ENCODE peak calls at places on chromosome 11, in nine cellular contexts. One of them, this sample, is unnamed.

GRCh38 chr11:22657101-22657694 is 9.2 kb upstream of the GAS2 start:
- DNase-seq in A549: no peak
- DNase-seq in GM23338: peak; percentile 35
- DNase-seq in body of pancreas: no peak
- DNase-seq in dorsolateral prefrontal cortex: no peak
- DNase-seq in left ventricle myocardium inferior: no peak
- DNase-seq in coronary artery: no peak
- DNase-seq in cardiac muscle cell: peak; percentile 30
- DNase-seq in colonic mucosa: no peak
- DNase-seq in this sample: no peak

GRCh38 chr11:67279589-67280340 is 9.3 kb upstream of the ANKRD13D start:
- DNase-seq in body of pancreas: no peak
- DNase-seq in dorsolateral prefrontal cortex: no peak
- DNase-seq in A549: no peak
- DNase-seq in left ventricle myocardium inferior: no peak
- DNase-seq in GM23338: no peak
- DNase-seq in coronary artery: no peak
- DNase-seq in colonic mucosa: no peak
- DNase-seq in cardiac muscle cell: no peak
- DNase-seq in this sample: no peak

GRCh38 chr11:92211576-92212167 is 12.9 kb upstream of the FAT3 start:
- DNase-seq in body of pancreas: peak; percentile 11
- DNase-seq in left ventricle myocardium inferior: no peak
- DNase-seq in cardiac muscle cell: peak; percentile 61
- DNase-seq in colonic mucosa: no peak
- DNase-seq in GM23338: peak; percentile 63
- DNase-seq in coronary artery: no peak
- DNase-seq in A549: peak; percentile 59
- DNase-seq in dorsolateral prefrontal cortex: peak; percentile 60
- DNase-seq in this sample: peak; percentile 19

GRCh38 chr11:1226981-1227550 is 4.2 kb downstream of the MUC5B start:
- DNase-seq in left ventricle myocardium inferior: no peak
- DNase-seq in A549: peak; percentile 40
- DNase-seq in coronary artery: no peak
- DNase-seq in colonic mucosa: peak; percentile 30
- DNase-seq in dorsolateral prefrontal cortex: no peak
- DNase-seq in GM23338: peak; percentile 71
- DNase-seq in cardiac muscle cell: no peak
- DNase-seq in body of pancreas: no peak
- DNase-seq in this sample: no peak

GRCh38 chr11:35617687-35618496 is at the start of gene FJX1:
- DNase-seq in dorsolateral prefrontal cortex: peak; percentile 36
- DNase-seq in GM23338: peak; percentile 90
- DNase-seq in left ventricle myocardium inferior: peak; percentile 57
- DNase-seq in cardiac muscle cell: peak; percentile 75
- DNase-seq in body of pancreas: peak; percentile 40
- DNase-seq in coronary artery: peak; percentile 79
- DNase-seq in A549: peak; percentile 83
- DNase-seq in colonic mucosa: peak; percentile 21
- DNase-seq in this sample: peak; percentile 23

GRCh38 chr11:108958446-108959123 is 293.7 kb downstream of the DDX10 start:
- DNase-seq in dorsolateral prefrontal cortex: no peak
- DNase-seq in GM23338: no peak
- DNase-seq in colonic mucosa: no peak
- DNase-seq in cardiac muscle cell: no peak
- DNase-seq in coronary artery: no peak
- DNase-seq in left ventricle myocardium inferior: no peak
- DNase-seq in A549: peak; percentile 29
- DNase-seq in body of pancreas: no peak
- DNase-seq in this sample: no peak

GRCh38 chr11:95655544-95655943 is 134.0 kb downstream of the FAM76B start:
- DNase-seq in dorsolateral prefrontal cortex: no peak
- DNase-seq in A549: no peak
- DNase-seq in colonic mucosa: no peak
- DNase-seq in body of pancreas: no peak
- DNase-seq in coronary artery: no peak
- DNase-seq in left ventricle myocardium inferior: no peak
- DNase-seq in cardiac muscle cell: no peak
- DNase-seq in GM23338: no peak
- DNase-seq in this sample: no peak

GRCh38 chr11:73314121-73314948 is 6.3 kb downstream of the ARHGEF17 start:
- DNase-seq in GM23338: peak; percentile 50
- DNase-seq in coronary artery: no peak
- DNase-seq in left ventricle myocardium inferior: peak; percentile 49
- DNase-seq in colonic mucosa: no peak
- DNase-seq in A549: peak; percentile 30
- DNase-seq in dorsolateral prefrontal cortex: peak; percentile 79
- DNase-seq in body of pancreas: no peak
- DNase-seq in cardiac muscle cell: peak; percentile 81
- DNase-seq in this sample: no peak

GRCh38 chr11:47328449-47329390 is 23.8 kb downstream of the MYBPC3 start:
- DNase-seq in colonic mucosa: no peak
- DNase-seq in dorsolateral prefrontal cortex: no peak
- DNase-seq in cardiac muscle cell: no peak
- DNase-seq in coronary artery: peak; percentile 64
- DNase-seq in A549: no peak
- DNase-seq in left ventricle myocardium inferior: no peak
- DNase-seq in GM23338: no peak
- DNase-seq in body of pancreas: no peak
- DNase-seq in this sample: no peak

GRCh38 chr11:8608646-8609045 is 14.6 kb upstream of the STK33 start:
- DNase-seq in dorsolateral prefrontal cortex: no peak
- DNase-seq in cardiac muscle cell: no peak
- DNase-seq in coronary artery: peak; percentile 1
- DNase-seq in GM23338: no peak
- DNase-seq in A549: no peak
- DNase-seq in left ventricle myocardium inferior: no peak
- DNase-seq in colonic mucosa: no peak
- DNase-seq in body of pancreas: no peak
- DNase-seq in this sample: no peak

GRCh38 chr11:7892059-7892699 is 38.9 kb downstream of the OR10A6 start:
- DNase-seq in coronary artery: no peak
- DNase-seq in colonic mucosa: no peak
- DNase-seq in A549: no peak
- DNase-seq in body of pancreas: no peak
- DNase-seq in dorsolateral prefrontal cortex: no peak
- DNase-seq in cardiac muscle cell: no peak
- DNase-seq in left ventricle myocardium inferior: no peak
- DNase-seq in GM23338: no peak
- DNase-seq in this sample: no peak

GRCh38 chr11:121464352-121464946 is 11.7 kb upstream of the SORL1-AS1 start:
- DNase-seq in body of pancreas: peak; percentile 22
- DNase-seq in dorsolateral prefrontal cortex: peak; percentile 84
- DNase-seq in left ventricle myocardium inferior: peak; percentile 64
- DNase-seq in coronary artery: peak; percentile 83
- DNase-seq in colonic mucosa: no peak
- DNase-seq in A549: peak; percentile 49
- DNase-seq in cardiac muscle cell: peak; percentile 57
- DNase-seq in GM23338: no peak
- DNase-seq in this sample: peak; percentile 65

GRCh38 chr11:11148104-11148509 is 204.9 kb downstream of the CSNK2A3 start:
- DNase-seq in cardiac muscle cell: peak; percentile 25
- DNase-seq in body of pancreas: peak; percentile 41
- DNase-seq in left ventricle myocardium inferior: peak; percentile 77
- DNase-seq in GM23338: peak; percentile 77
- DNase-seq in colonic mucosa: no peak
- DNase-seq in coronary artery: peak; percentile 93
- DNase-seq in A549: peak; percentile 29
- DNase-seq in dorsolateral prefrontal cortex: peak; percentile 40
- DNase-seq in this sample: peak; percentile 77

GRCh38 chr11:74311352-74311926 is at the start of gene P4HA3:
- DNase-seq in cardiac muscle cell: peak; percentile 68
- DNase-seq in GM23338: peak; percentile 87
- DNase-seq in colonic mucosa: peak; percentile 86
- DNase-seq in left ventricle myocardium inferior: peak; percentile 69
- DNase-seq in coronary artery: peak; percentile 78
- DNase-seq in dorsolateral prefrontal cortex: peak; percentile 28
- DNase-seq in A549: peak; percentile 64
- DNase-seq in body of pancreas: peak; percentile 79
- DNase-seq in this sample: peak; percentile 44

DNA sequence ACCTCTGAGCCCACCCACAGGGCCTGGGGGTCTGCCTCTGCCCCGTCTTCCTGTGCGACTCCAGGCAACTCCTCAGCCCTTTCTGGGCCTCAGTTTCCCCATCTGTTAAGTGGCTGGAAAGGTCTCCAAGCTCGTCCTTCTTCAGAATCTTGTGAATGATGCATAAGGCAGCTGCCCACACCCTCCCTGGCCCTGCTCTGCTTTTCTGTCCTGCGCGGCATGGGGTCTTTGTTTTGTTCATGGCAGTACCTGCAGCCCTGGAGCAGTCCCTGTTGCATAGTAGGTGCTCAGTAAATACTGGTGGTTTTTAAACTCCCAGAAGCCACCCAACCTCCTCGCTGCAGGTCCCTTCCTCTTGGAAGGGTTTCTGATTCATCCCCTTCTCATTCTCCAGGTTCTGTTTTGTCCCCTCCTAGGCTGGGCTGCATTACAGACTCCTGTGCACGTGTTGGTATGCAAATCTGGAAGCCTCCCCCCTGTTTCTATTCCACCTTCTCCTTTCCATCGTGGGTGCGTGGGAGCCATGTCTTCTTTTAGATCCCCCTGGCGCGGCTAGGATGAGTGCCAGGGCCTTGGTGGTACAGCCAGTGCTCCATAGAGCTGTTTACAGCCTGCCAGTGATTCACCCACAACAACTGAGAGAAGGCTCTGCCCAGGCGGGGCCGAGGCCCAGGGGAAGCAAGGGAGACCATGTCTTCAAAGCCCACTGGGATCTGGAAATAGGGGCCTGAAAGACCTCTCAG is 19.3 kb upstream of the SYT7 start:
- DNase-seq in body of pancreas: no peak
- DNase-seq in left ventricle myocardium inferior: no peak
- DNase-seq in cardiac muscle cell: no peak
- DNase-seq in colonic mucosa: no peak
- DNase-seq in coronary artery: no peak
- DNase-seq in A549: no peak
- DNase-seq in GM23338: peak; percentile 46
- DNase-seq in dorsolateral prefrontal cortex: peak; percentile 89
- DNase-seq in this sample: no peak
- TF ChIP-seq CTCF in body of pancreas: no peak
- TF ChIP-seq CTCF in left ventricle myocardium inferior: no peak
- TF ChIP-seq CTCF in cardiac muscle cell: no peak
- TF ChIP-seq CTCF in colonic mucosa: no peak
- TF ChIP-seq CTCF in coronary artery: no peak
- TF ChIP-seq CTCF in A549: no peak
- TF ChIP-seq CTCF in GM23338: no peak
- TF ChIP-seq CTCF in dorsolateral prefrontal cortex: no peak
- TF ChIP-seq CTCF in this sample: no peak

GRCh38 chr11:30698425-30698824 is 112.3 kb upstream of the MPPED2 start:
- DNase-seq in cardiac muscle cell: no peak
- DNase-seq in dorsolateral prefrontal cortex: no peak
- DNase-seq in GM23338: no peak
- DNase-seq in coronary artery: no peak
- DNase-seq in body of pancreas: no peak
- DNase-seq in colonic mucosa: no peak
- DNase-seq in A549: no peak
- DNase-seq in left ventricle myocardium inferior: no peak
- DNase-seq in this sample: no peak

DNA sequence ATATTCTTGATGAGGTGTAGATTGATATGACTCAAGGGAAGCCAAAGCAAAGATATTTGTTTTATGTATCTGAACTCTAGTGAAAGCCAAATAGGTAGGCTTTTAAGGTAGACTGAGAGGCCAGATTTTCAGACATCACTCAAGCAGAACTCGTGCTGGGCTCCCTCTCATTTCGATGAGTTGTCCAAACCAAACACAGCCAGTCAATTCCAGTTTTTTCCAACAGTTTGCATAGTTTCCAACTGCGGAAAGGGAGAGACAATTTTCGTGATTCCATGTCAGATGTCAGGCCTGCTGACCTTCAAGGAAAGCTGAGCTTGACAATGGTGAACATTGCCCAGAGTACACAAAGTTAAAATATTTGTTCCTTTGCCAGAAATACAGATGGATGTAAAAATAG is 110.9 kb upstream of the MPPED2 start:
- DNase-seq in dorsolateral prefrontal cortex: no peak
- DNase-seq in coronary artery: no peak
- DNase-seq in left ventricle myocardium inferior: no peak
- DNase-seq in A549: no peak
- DNase-seq in body of pancreas: no peak
- DNase-seq in GM23338: no peak
- DNase-seq in colonic mucosa: no peak
- DNase-seq in cardiac muscle cell: no peak
- DNase-seq in this sample: no peak
- H3K27ac ChIP-seq in dorsolateral prefrontal cortex: no peak overlapping the region
- H3K27ac ChIP-seq in coronary artery: no peak overlapping the region
- H3K27ac ChIP-seq in left ventricle myocardium inferior: no peak overlapping the region
- H3K27ac ChIP-seq in A549: no peak overlapping the region
- H3K27ac ChIP-seq in body of pancreas: no peak overlapping the region
- H3K27ac ChIP-seq in GM23338: no peak overlapping the region
- H3K27ac ChIP-seq in colonic mucosa: no peak overlapping the region
- H3K27ac ChIP-seq in cardiac muscle cell: no peak overlapping the region
- H3K27ac ChIP-seq in this sample: no peak overlapping the region

DNA sequence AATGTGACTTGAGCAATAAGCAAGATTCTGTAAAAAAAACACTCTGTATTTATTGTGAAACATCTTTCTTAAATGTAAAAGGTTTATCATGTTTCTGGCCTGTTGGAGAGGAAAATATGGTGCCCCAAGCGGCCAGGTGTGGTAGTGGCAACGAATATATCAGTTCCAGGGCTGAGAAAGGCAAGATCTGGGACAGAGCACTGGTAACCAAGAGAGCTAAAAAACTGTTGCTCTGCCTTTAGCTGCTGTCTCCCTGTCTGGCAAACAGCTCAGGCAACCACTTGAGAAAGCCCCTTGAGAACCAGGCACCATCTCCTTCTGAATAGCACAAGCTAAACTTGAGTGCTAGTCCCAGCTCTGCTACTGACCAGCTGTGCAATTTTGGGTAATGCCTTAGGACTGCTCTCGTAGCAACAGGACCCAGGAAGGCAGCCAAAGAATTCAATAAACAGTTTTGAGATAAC is 129.9 kb downstream of the KCNC1 start:
- DNase-seq in left ventricle myocardium inferior: no peak
- DNase-seq in coronary artery: no peak
- DNase-seq in body of pancreas: peak; percentile 33
- DNase-seq in dorsolateral prefrontal cortex: no peak
- DNase-seq in colonic mucosa: peak; percentile 26
- DNase-seq in A549: peak; percentile 6
- DNase-seq in GM23338: peak; percentile 77
- DNase-seq in cardiac muscle cell: peak; percentile 22
- DNase-seq in this sample: no peak
- TF ChIP-seq CTCF in left ventricle myocardium inferior: peak; percentile 35
- TF ChIP-seq CTCF in coronary artery: no peak
- TF ChIP-seq CTCF in body of pancreas: peak; percentile 57
- TF ChIP-seq CTCF in dorsolateral prefrontal cortex: no peak
- TF ChIP-seq CTCF in colonic mucosa: peak; percentile 36
- TF ChIP-seq CTCF in A549: peak; percentile 51
- TF ChIP-seq CTCF in GM23338: peak; percentile 66
- TF ChIP-seq CTCF in cardiac muscle cell: peak; percentile 45
- TF ChIP-seq CTCF in this sample: peak; percentile 28

DNA sequence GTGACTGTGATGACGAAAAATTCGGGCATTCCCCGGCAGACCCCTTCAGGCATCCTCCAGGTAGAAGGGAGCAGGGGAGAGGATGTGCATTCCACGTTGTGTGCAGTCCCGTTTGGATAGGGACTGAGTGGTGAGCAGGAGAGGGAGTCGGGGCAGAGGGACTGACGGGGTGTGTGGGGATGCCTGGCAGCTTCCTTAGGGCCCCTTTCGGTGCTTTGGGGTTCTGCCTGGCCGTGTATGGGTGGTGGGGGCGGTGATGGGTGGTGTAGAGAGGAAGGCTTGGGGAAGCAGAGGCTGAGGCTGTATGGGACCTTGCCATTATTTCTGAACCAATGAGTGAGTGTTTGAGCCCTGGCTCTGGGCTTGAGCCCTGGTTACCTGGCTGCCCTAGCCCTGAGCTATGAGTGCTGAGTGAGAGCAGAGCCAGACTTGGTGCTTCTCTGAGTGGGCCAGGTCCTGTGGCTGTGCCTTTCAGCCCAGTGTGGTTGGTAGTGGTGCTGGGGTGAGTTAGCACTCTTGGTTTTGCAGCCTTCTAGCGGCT is 914 bp downstream of the INPPL1 start:
- DNase-seq in cardiac muscle cell: peak; percentile 22
- DNase-seq in GM23338: peak; percentile 27
- DNase-seq in colonic mucosa: no peak
- DNase-seq in left ventricle myocardium inferior: no peak
- DNase-seq in body of pancreas: no peak
- DNase-seq in coronary artery: no peak
- DNase-seq in dorsolateral prefrontal cortex: no peak
- DNase-seq in A549: no peak
- DNase-seq in this sample: no peak
- H3K27ac ChIP-seq in cardiac muscle cell: peak overlapping the region; percentile 93
- H3K27ac ChIP-seq in GM23338: no peak overlapping the region
- H3K27ac ChIP-seq in colonic mucosa: peak overlapping the region; percentile 98
- H3K27ac ChIP-seq in left ventricle myocardium inferior: peak overlapping the region; percentile 100
- H3K27ac ChIP-seq in body of pancreas: no peak overlapping the region
- H3K27ac ChIP-seq in coronary artery: peak overlapping the region; percentile 92
- H3K27ac ChIP-seq in dorsolateral prefrontal cortex: no peak overlapping the region
- H3K27ac ChIP-seq in A549: peak overlapping the region; percentile 98
- H3K27ac ChIP-seq in this sample: peak overlapping the region; percentile 98

This sample was measured in prostate gland.